ENCODE peak calls at places on chromosome 16, in ten cellular contexts. P, G, C, N, M, A, D, T, U and B are unnamed samples. For H3K4me1 and H3K27me3, the result is how much of the 10 kb centered on the place peaks cover.

GRCh38 chr16:52578007-52578828 is 31.3 kb upstream of the TOX3 start:
- DNase-seq in P (no peak), G (no peak), C (no peak), N (no peak), M (no peak), A (no peak), D (no peak), T (no peak), U (no peak), B (no peak)

GRCh38 chr16:54545890-54546476 is 259.4 kb upstream of the IRX3 start:
- DNase-seq in P (no peak), G (no peak), C (no peak), N (no peak), M (no peak), A (no peak), D (no peak), T (no peak), U (no peak), B (no peak)

GRCh38 chr16:48459167-48459566 is 74.0 kb upstream of the SIAH1 start:
- DNase-seq in P (no peak), G (no peak), C (no peak), N (no peak), M (no peak), A (no peak), D (no peak), T (no peak), U (no peak), B (no peak)

GRCh38 chr16:8346291-8346690 is 244.0 kb downstream of the TMEM114 start:
- DNase-seq in P (no peak), G (no peak), C (no peak), N (no peak), M (no peak), A (no peak), D (no peak), T (peak), U (no peak), B (no peak)

GRCh38 chr16:30659507-30660423 is 1.5 kb downstream of the FBRS start:
- DNase-seq in P (peak), G (no peak), C (peak), N (no peak), M (peak), A (no peak), D (peak), T (peak), U (peak), B (no peak)

GRCh38 chr16:14505846-14506245 is 124.2 kb downstream of the PARN start:
- DNase-seq in P (no peak), G (no peak), C (peak), N (no peak), M (no peak), A (no peak), D (no peak), T (no peak), U (no peak), B (no peak)

GRCh38 chr16:15641753-15642556 is 999 bp downstream of the MARF1 start:
- DNase-seq in P (no peak), G (no peak), C (no peak), N (no peak), M (no peak), A (no peak), D (no peak), T (no peak), U (no peak), B (no peak)

GRCh38 chr16:80640316-80640715 is 99.5 kb downstream of the DYNLRB2 start:
- DNase-seq in P (no peak), G (no peak), C (no peak), N (no peak), M (no peak), A (no peak), D (no peak), T (no peak), U (no peak), B (no peak)

GRCh38 chr16:47565454-47565853 is 104.3 kb downstream of the PHKB start:
- DNase-seq in P (no peak), G (peak), C (peak), N (no peak), M (peak), A (peak), D (peak), T (no peak), U (no peak), B (peak)

GRCh38 chr16:53198933-53199332 is 144.1 kb downstream of the CHD9 start:
- DNase-seq in P (no peak), G (no peak), C (no peak), N (no peak), M (no peak), A (no peak), D (no peak), T (no peak), U (no peak), B (no peak)

GRCh38 chr16:26263406-26263805 is 571.6 kb downstream of the HS3ST4 start:
- DNase-seq in P (no peak), G (no peak), C (no peak), N (no peak), M (no peak), A (no peak), D (no peak), T (no peak), U (no peak), B (no peak)

GRCh38 chr16:80824623-80825364 is 20.4 kb upstream of the CDYL2 start:
- DNase-seq in P (no peak), G (no peak), C (peak), N (peak), M (peak), A (no peak), D (no peak), T (peak), U (peak), B (no peak)

GRCh38 chr16:28592511-28592910 is 4.3 kb downstream of the SULT1A2 start:
- DNase-seq in P (no peak), G (no peak), C (no peak), N (no peak), M (no peak), A (no peak), D (no peak), T (no peak), U (no peak), B (no peak)

GRCh38 chr16:55376045-55376444 is 52.0 kb downstream of the IRX6 start:
- DNase-seq in P (no peak), G (no peak), C (no peak), N (no peak), M (no peak), A (no peak), D (no peak), T (no peak), U (no peak), B (no peak)

GRCh38 chr16:84454611-84455010 is 49.8 kb downstream of the MEAK7 start:
- DNase-seq in P (no peak), G (no peak), C (no peak), N (no peak), M (no peak), A (no peak), D (peak), T (no peak), U (no peak), B (no peak)

GRCh38 chr16:75494184-75494583 is 1.1 kb downstream of the CHST6 start:
- DNase-seq in P (peak), G (no peak), C (no peak), N (no peak), M (no peak), A (no peak), D (no peak), T (no peak), U (no peak), B (no peak)

GRCh38 chr16:68995011-68995504 is 110.4 kb upstream of the HAS3 start:
- DNase-seq in P (no peak), G (no peak), C (peak), N (peak), M (no peak), A (no peak), D (no peak), T (peak), U (no peak), B (no peak)

GRCh38 chr16:69339289-69340094 is at the start of the genes COG8 and NIP7:
- DNase-seq in P (peak), G (peak), C (peak), N (peak), M (peak), A (peak), D (peak), T (peak), U (peak), B (peak)

GRCh38 chr16:12971216-12971615 is 69.8 kb downstream of the SHISA9 start:
- DNase-seq in P (no peak), G (no peak), C (peak), N (no peak), M (no peak), A (no peak), D (no peak), T (peak), U (no peak), B (no peak)

GRCh38 chr16:79297805-79298204 is 302.7 kb downstream of the MAF start:
- DNase-seq in P (no peak), G (no peak), C (no peak), N (no peak), M (no peak), A (no peak), D (no peak), T (no peak), U (no peak), B (no peak)

GRCh38 chr16:19294156-19294649 is 8.7 kb downstream of the CLEC19A start:
- DNase-seq in P (no peak), G (peak), C (no peak), N (no peak), M (no peak), A (peak), D (no peak), T (no peak), U (no peak), B (peak)

GRCh38 chr16:66846266-66846665 is 2.1 kb downstream of the CA7 start:
- DNase-seq in P (no peak), G (no peak), C (no peak), N (no peak), M (no peak), A (no peak), D (peak), T (no peak), U (no peak), B (no peak)

GRCh38 chr16:77459534-77460412 is 24.9 kb upstream of the ADAMTS18 start:
- DNase-seq in P (no peak), G (no peak), C (no peak), N (no peak), M (no peak), A (no peak), D (no peak), T (no peak), U (no peak), B (no peak)

GRCh38 chr16:22664561-22664997 is 149.4 kb upstream of the HS3ST2 start:
- DNase-seq in P (no peak), G (no peak), C (no peak), N (no peak), M (no peak), A (no peak), D (no peak), T (no peak), U (no peak), B (peak)

GRCh38 chr16:78897299-78897698 is 703.2 kb downstream of the MAF start:
- DNase-seq in P (no peak), G (no peak), C (no peak), N (no peak), M (no peak), A (no peak), D (no peak), T (no peak), U (no peak), B (no peak)

GRCh38 chr16:15701975-15702970 is 52.2 kb downstream of the NDE1 start:
- DNase-seq in P (no peak), G (no peak), C (peak), N (no peak), M (no peak), A (no peak), D (no peak), T (peak), U (no peak), B (no peak)

GRCh38 chr16:20875358-20875656 is 24.9 kb downstream of the DCUN1D3 start:
- DNase-seq in P (no peak), G (no peak), C (no peak), N (no peak), M (no peak), A (no peak), D (no peak), T (no peak), U (no peak), B (no peak)

GRCh38 chr16:15952265-15952711 is 2.9 kb downstream of the ABCC1 start:
- DNase-seq in P (no peak), G (no peak), C (peak), N (no peak), M (no peak), A (no peak), D (peak), T (no peak), U (no peak), B (no peak)

GRCh38 chr16:9393601-9394000 is 302.2 kb downstream of the HAPSTR1 start:
- DNase-seq in P (no peak), G (no peak), C (no peak), N (no peak), M (no peak), A (no peak), D (no peak), T (no peak), U (no peak), B (no peak)

GRCh38 chr16:50282010-50282538 is 15.7 kb downstream of the ADCY7 start:
- DNase-seq in P (peak), G (peak), C (peak), N (no peak), M (peak), A (peak), D (peak), T (no peak), U (peak), B (peak)

GRCh38 chr16:50280932-50281331 is 14.6 kb downstream of the ADCY7 start:
- DNase-seq in P (peak), G (peak), C (no peak), N (no peak), M (no peak), A (no peak), D (peak), T (no peak), U (no peak), B (no peak)

GRCh38 chr16:50281391-50282009 is 15.1 kb downstream of the ADCY7 start:
- DNase-seq in P (peak), G (no peak), C (no peak), N (no peak), M (no peak), A (no peak), D (peak), T (no peak), U (no peak), B (no peak)

GRCh38 chr16:50284131-50284911 is 18.0 kb downstream of the ADCY7 start:
- DNase-seq in P (peak), G (peak), C (no peak), N (no peak), M (peak), A (no peak), D (no peak), T (no peak), U (no peak), B (peak)

GRCh38 chr16:50282955-50283631 is 16.7 kb downstream of the ADCY7 start:
- DNase-seq in P (peak), G (no peak), C (no peak), N (no peak), M (no peak), A (no peak), D (peak), T (no peak), U (no peak), B (no peak)
- H3K4me1 ChIP-seq in P (under half), G (under half), C (under half), N (under half), M (under half), A (under half), D (under half), T (under half), U (half or more), B (under half)

GRCh38 chr16:995087-995486 is 13.5 kb downstream of the SOX8 start:
- DNase-seq in P (no peak), G (no peak), C (peak), N (no peak), M (no peak), A (no peak), D (no peak), T (peak), U (no peak), B (no peak)
- H3K27me3 ChIP-seq in P (under half), G (half or more), C (under half), N (half or more), M (under half), A (under half), D (under half), T (under half), U (under half), B (under half)

GRCh38 chr16:2956566-2956956 is 7.5 kb upstream of the KREMEN2 start:
- DNase-seq in P (peak), G (no peak), C (no peak), N (no peak), M (no peak), A (no peak), D (no peak), T (no peak), U (no peak), B (no peak)

GRCh38 chr16:2954647-2955381 is 9.3 kb upstream of the KREMEN2 start:
- DNase-seq in P (peak), G (no peak), C (no peak), N (no peak), M (peak), A (no peak), D (no peak), T (no peak), U (no peak), B (no peak)

GRCh38 chr16:2955779-2956565 is 8.1 kb upstream of the KREMEN2 start:
- DNase-seq in P (peak), G (no peak), C (no peak), N (no peak), M (no peak), A (no peak), D (no peak), T (no peak), U (no peak), B (no peak)

GRCh38 chr16:2954228-2954627 is 9.8 kb upstream of the KREMEN2 start:
- DNase-seq in P (peak), G (no peak), C (no peak), N (no peak), M (no peak), A (no peak), D (no peak), T (no peak), U (no peak), B (no peak)

DNA sequence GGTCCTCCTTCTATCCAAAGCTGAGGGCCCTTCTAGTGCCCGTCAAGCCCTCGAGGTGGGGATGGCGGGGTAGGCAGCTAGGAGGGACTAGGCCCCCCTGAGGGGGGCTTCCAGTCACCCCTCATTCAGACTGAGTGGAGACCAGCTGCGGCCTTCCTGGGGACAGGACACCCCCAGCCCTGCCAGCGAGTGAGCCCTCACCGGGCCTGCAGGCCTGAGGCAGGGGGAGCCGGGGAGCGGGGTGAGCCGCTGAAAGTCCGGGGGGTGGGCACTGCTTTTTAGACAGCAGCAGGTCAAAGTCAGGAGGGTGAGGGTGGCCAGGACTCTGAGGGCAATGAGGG is 8.7 kb upstream of the KREMEN2 start:
- DNase-seq in P (peak), G (no peak), C (no peak), N (no peak), M (no peak), A (no peak), D (no peak), T (no peak), U (no peak), B (no peak)
- H3K4me1 ChIP-seq in P (under half), G (under half), C (under half), N (under half), M (under half), A (under half), D (under half), T (under half), U (under half), B (under half)

GRCh38 chr16:86191663-86192062 is 292.7 kb downstream of the IRF8 start:
- DNase-seq in P (no peak), G (no peak), C (no peak), N (no peak), M (no peak), A (no peak), D (no peak), T (no peak), U (no peak), B (no peak)

GRCh38 chr16:86185089-86185488 is 286.1 kb downstream of the IRF8 start:
- DNase-seq in P (no peak), G (no peak), C (no peak), N (no peak), M (no peak), A (no peak), D (no peak), T (no peak), U (no peak), B (no peak)

GRCh38 chr16:86189934-86190333 is 291.0 kb downstream of the IRF8 start:
- DNase-seq in P (no peak), G (no peak), C (no peak), N (no peak), M (no peak), A (no peak), D (no peak), T (no peak), U (no peak), B (no peak)

GRCh38 chr16:86181526-86181925 is 282.6 kb downstream of the IRF8 start:
- DNase-seq in P (no peak), G (no peak), C (no peak), N (no peak), M (no peak), A (no peak), D (no peak), T (no peak), U (no peak), B (no peak)

GRCh38 chr16:86186361-86186760 is 287.4 kb downstream of the IRF8 start:
- DNase-seq in P (no peak), G (no peak), C (no peak), N (no peak), M (no peak), A (no peak), D (no peak), T (no peak), U (no peak), B (no peak)
- H3K27me3 ChIP-seq in P (under half), G (half or more), C (under half), N (half or more), M (under half), A (under half), D (under half), T (under half), U (under half), B (under half)

DNA sequence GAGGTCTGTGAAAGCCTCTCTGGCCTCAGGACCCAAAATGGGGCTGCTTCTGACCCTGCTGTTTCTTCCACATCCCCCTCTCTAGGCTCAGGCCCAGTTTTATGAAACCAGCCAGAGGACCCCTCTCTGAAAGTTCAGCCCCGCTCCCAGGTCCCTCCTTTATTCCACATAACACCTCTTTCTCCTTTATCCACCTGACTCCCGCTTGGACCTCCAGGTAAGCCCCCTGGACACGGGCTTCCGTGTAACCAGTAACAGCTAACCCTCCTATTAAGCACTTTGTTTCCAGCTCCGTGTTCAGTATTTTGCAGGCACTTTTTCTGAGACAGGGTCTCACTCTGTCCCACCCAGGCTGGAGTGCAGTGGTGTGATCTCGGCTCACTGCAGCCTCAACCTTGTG is 37.4 kb downstream of the PSME3IP1 start:
- DNase-seq in P (no peak), G (no peak), C (no peak), N (no peak), M (no peak), A (no peak), D (no peak), T (no peak), U (no peak), B (no peak)
- H3K4me1 ChIP-seq in P (under half), G (half or more), C (under half), N (under half), M (under half), A (half or more), D (under half), T (under half), U (under half), B (under half)

DNA sequence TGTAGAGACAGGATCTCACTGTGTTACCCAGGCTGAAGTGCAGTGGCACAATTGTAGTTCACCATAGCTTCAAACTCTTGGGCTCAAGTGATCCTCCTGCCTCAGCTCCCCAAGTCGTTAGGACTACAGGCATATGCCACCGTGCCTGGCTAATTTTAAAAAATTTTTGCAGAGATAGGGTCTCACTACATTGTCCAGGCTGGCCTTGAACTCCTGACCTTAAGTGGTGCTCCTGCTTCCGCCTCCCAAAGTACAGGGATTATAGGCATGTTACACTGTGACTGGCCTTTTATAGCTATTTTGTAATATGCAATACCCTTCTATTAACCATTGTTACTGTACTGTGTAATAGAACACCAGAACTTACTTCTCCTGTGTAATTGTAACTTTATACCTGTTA is 139.3 kb upstream of the ZNF267 start:
- DNase-seq in P (no peak), G (no peak), C (no peak), N (no peak), M (no peak), A (no peak), D (no peak), T (no peak), U (no peak), B (no peak)
- H3K27me3 ChIP-seq in P (under half), G (under half), C (under half), N (under half), M (under half), A (under half), D (under half), T (under half), U (under half), B (under half)